ENCODE peak calls at places on chromosome 7, in six cellular contexts. One of them, this sample, is unnamed.

GRCh38 chr7:113367187-113367586 is 248.8 kb upstream of the SMIM30 start:
- DNase-seq in breast epithelium: no peak
- DNase-seq in H7: no peak
- DNase-seq in CD8-positive, alpha-beta memory T cell: no peak
- DNase-seq in brain microvascular endothelial cell: peak; percentile 1
- DNase-seq in GM23248: peak; percentile 16
- DNase-seq in this sample: no peak

GRCh38 chr7:151309306-151309705 is 32.3 kb upstream of the NUB1 start:
- DNase-seq in breast epithelium: no peak
- DNase-seq in H7: no peak
- DNase-seq in CD8-positive, alpha-beta memory T cell: no peak
- DNase-seq in brain microvascular endothelial cell: no peak
- DNase-seq in GM23248: peak; percentile 59
- DNase-seq in this sample: no peak

GRCh38 chr7:20323587-20323986 is 7.1 kb upstream of the ITGB8 start:
- DNase-seq in breast epithelium: no peak
- DNase-seq in H7: no peak
- DNase-seq in CD8-positive, alpha-beta memory T cell: no peak
- DNase-seq in brain microvascular endothelial cell: no peak
- DNase-seq in GM23248: peak; percentile 2
- DNase-seq in this sample: no peak

GRCh38 chr7:39811161-39811614 is 138.9 kb upstream of the CDK13 start:
- DNase-seq in breast epithelium: no peak
- DNase-seq in H7: no peak
- DNase-seq in CD8-positive, alpha-beta memory T cell: no peak
- DNase-seq in brain microvascular endothelial cell: no peak
- DNase-seq in GM23248: peak; percentile 77
- DNase-seq in this sample: no peak

GRCh38 chr7:157854066-157854891 is 517.5 kb downstream of the DNAJB6 start:
- DNase-seq in breast epithelium: no peak
- DNase-seq in H7: no peak
- DNase-seq in CD8-positive, alpha-beta memory T cell: no peak
- DNase-seq in brain microvascular endothelial cell: no peak
- DNase-seq in GM23248: no peak
- DNase-seq in this sample: no peak

GRCh38 chr7:18993933-18994668 is 123.3 kb downstream of the TWIST1 start:
- DNase-seq in breast epithelium: no peak
- DNase-seq in H7: no peak
- DNase-seq in CD8-positive, alpha-beta memory T cell: no peak
- DNase-seq in brain microvascular endothelial cell: peak; percentile 34
- DNase-seq in GM23248: peak; percentile 43
- DNase-seq in this sample: no peak

GRCh38 chr7:133320887-133321286 is 68.0 kb downstream of the EXOC4 start:
- DNase-seq in breast epithelium: no peak
- DNase-seq in H7: no peak
- DNase-seq in CD8-positive, alpha-beta memory T cell: no peak
- DNase-seq in brain microvascular endothelial cell: no peak
- DNase-seq in GM23248: no peak
- DNase-seq in this sample: no peak

GRCh38 chr7:30246392-30246791 is 38.0 kb upstream of the ZNRF2 start:
- DNase-seq in breast epithelium: no peak
- DNase-seq in H7: no peak
- DNase-seq in CD8-positive, alpha-beta memory T cell: no peak
- DNase-seq in brain microvascular endothelial cell: no peak
- DNase-seq in GM23248: no peak
- DNase-seq in this sample: no peak

GRCh38 chr7:78334027-78334825 is 535.7 kb downstream of the PHTF2 start:
- DNase-seq in breast epithelium: no peak
- DNase-seq in H7: no peak
- DNase-seq in CD8-positive, alpha-beta memory T cell: no peak
- DNase-seq in brain microvascular endothelial cell: no peak
- DNase-seq in GM23248: no peak
- DNase-seq in this sample: no peak

GRCh38 chr7:105296491-105296890 is 92.2 kb downstream of the SRPK2 start:
- DNase-seq in breast epithelium: no peak
- DNase-seq in H7: no peak
- DNase-seq in CD8-positive, alpha-beta memory T cell: no peak
- DNase-seq in brain microvascular endothelial cell: no peak
- DNase-seq in GM23248: no peak
- DNase-seq in this sample: no peak

GRCh38 chr7:151735854-151736402 is 141.0 kb downstream of the PRKAG2 start:
- DNase-seq in breast epithelium: no peak
- DNase-seq in H7: peak; percentile 84
- DNase-seq in CD8-positive, alpha-beta memory T cell: no peak
- DNase-seq in brain microvascular endothelial cell: no peak
- DNase-seq in GM23248: no peak
- DNase-seq in this sample: no peak

GRCh38 chr7:77565917-77566316 is 28.8 kb downstream of the PTPN12 start:
- DNase-seq in breast epithelium: no peak
- DNase-seq in H7: no peak
- DNase-seq in CD8-positive, alpha-beta memory T cell: no peak
- DNase-seq in brain microvascular endothelial cell: peak; percentile 14
- DNase-seq in GM23248: peak; percentile 92
- DNase-seq in this sample: no peak

GRCh38 chr7:43108255-43109011 is 4.0 kb upstream of the HECW1 start:
- DNase-seq in breast epithelium: peak; percentile 64
- DNase-seq in H7: peak; percentile 73
- DNase-seq in CD8-positive, alpha-beta memory T cell: no peak
- DNase-seq in brain microvascular endothelial cell: peak; percentile 75
- DNase-seq in GM23248: peak; percentile 77
- DNase-seq in this sample: peak; percentile 75

GRCh38 chr7:137453356-137453755 is 109.8 kb upstream of the PTN start:
- DNase-seq in breast epithelium: no peak
- DNase-seq in H7: no peak
- DNase-seq in CD8-positive, alpha-beta memory T cell: no peak
- DNase-seq in brain microvascular endothelial cell: no peak
- DNase-seq in GM23248: no peak
- DNase-seq in this sample: no peak

GRCh38 chr7:77649950-77650349 is 46.3 kb upstream of the RSBN1L start:
- DNase-seq in breast epithelium: no peak
- DNase-seq in H7: no peak
- DNase-seq in CD8-positive, alpha-beta memory T cell: no peak
- DNase-seq in brain microvascular endothelial cell: peak; percentile 32
- DNase-seq in GM23248: peak; percentile 33
- DNase-seq in this sample: no peak

GRCh38 chr7:129160161-129160911 is 15.8 kb downstream of the TSPAN33 start:
- DNase-seq in breast epithelium: no peak
- DNase-seq in H7: peak; percentile 68
- DNase-seq in CD8-positive, alpha-beta memory T cell: no peak
- DNase-seq in brain microvascular endothelial cell: no peak
- DNase-seq in GM23248: no peak
- DNase-seq in this sample: no peak

GRCh38 chr7:84701524-84702306 is 485.1 kb downstream of the SEMA3D start:
- DNase-seq in breast epithelium: no peak
- DNase-seq in H7: no peak
- DNase-seq in CD8-positive, alpha-beta memory T cell: no peak
- DNase-seq in brain microvascular endothelial cell: peak; percentile 98
- DNase-seq in GM23248: peak; percentile 87
- DNase-seq in this sample: no peak

GRCh38 chr7:18445916-18446520 is 49.5 kb upstream of the HDAC9 start:
- DNase-seq in breast epithelium: no peak
- DNase-seq in H7: no peak
- DNase-seq in CD8-positive, alpha-beta memory T cell: no peak
- DNase-seq in brain microvascular endothelial cell: no peak
- DNase-seq in GM23248: no peak
- DNase-seq in this sample: peak; percentile 19

GRCh38 chr7:5626456-5626855 is 155.0 kb downstream of the RNF216 start:
- DNase-seq in breast epithelium: no peak
- DNase-seq in H7: peak; percentile 49
- DNase-seq in CD8-positive, alpha-beta memory T cell: no peak
- DNase-seq in brain microvascular endothelial cell: no peak
- DNase-seq in GM23248: no peak
- DNase-seq in this sample: no peak

GRCh38 chr7:51301806-51302205 is 14.8 kb downstream of the COBL start:
- DNase-seq in breast epithelium: no peak
- DNase-seq in H7: no peak
- DNase-seq in CD8-positive, alpha-beta memory T cell: no peak
- DNase-seq in brain microvascular endothelial cell: no peak
- DNase-seq in GM23248: no peak
- DNase-seq in this sample: no peak

GRCh38 chr7:15684036-15684815 is 2.3 kb downstream of the MEOX2 start:
- DNase-seq in breast epithelium: no peak
- DNase-seq in H7: no peak
- DNase-seq in CD8-positive, alpha-beta memory T cell: no peak
- DNase-seq in brain microvascular endothelial cell: no peak
- DNase-seq in GM23248: peak; percentile 0
- DNase-seq in this sample: no peak

GRCh38 chr7:15686209-15686956 is at the start of gene MEOX2:
- DNase-seq in breast epithelium: no peak
- DNase-seq in H7: peak; percentile 46
- DNase-seq in CD8-positive, alpha-beta memory T cell: no peak
- DNase-seq in brain microvascular endothelial cell: peak; percentile 29
- DNase-seq in GM23248: peak; percentile 66
- DNase-seq in this sample: no peak

GRCh38 chr7:15684834-15685233 is 1.6 kb downstream of the MEOX2 start:
- DNase-seq in breast epithelium: no peak
- DNase-seq in H7: peak; percentile 16
- DNase-seq in CD8-positive, alpha-beta memory T cell: no peak
- DNase-seq in brain microvascular endothelial cell: no peak
- DNase-seq in GM23248: peak; percentile 3
- DNase-seq in this sample: no peak

GRCh38 chr7:15686957-15687644 is 618 bp upstream of the MEOX2 start:
- DNase-seq in breast epithelium: no peak
- DNase-seq in H7: peak; percentile 16
- DNase-seq in CD8-positive, alpha-beta memory T cell: no peak
- DNase-seq in brain microvascular endothelial cell: no peak
- DNase-seq in GM23248: peak; percentile 4
- DNase-seq in this sample: no peak

DNA sequence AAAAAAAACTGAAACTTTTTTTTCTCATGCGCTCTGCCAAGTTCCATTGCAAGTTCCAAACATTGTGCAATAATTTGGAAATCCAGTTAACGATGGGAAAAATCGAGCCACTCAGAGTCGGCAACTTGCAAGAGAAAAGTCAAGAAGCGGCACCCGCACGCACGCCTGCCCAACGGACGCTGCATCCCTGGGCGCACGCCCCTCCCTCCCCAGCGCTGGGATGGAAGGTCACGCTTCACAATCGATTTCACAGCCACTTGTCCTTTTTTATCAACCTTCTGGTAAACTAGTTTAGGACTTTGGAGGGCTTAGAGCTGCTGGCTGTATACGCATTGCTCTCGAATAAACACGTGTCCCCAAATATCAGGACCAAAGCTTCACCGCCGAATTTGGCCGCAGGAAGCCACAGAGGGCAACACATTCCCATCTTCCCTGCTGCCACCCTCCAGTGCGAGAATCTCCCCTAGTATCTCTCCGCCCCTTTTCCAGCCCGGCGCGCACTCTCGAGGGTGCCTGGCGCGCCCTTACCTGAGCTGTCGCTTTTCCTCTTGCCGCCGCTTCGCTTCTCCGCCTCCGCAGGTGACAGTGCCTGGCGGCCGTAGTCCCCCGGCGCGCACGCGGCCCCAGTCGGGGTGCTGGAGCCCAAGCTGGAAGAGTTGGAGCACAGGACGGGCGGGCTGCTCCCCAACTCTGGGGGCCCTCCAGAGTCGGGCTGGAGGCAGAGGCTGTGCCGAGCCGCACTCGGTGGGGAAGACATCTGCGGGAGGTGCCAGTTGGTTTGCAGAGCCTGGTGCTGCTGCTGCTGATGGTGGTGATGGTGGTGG is 913 bp downstream of the MEOX2 start:
- DNase-seq in breast epithelium: no peak
- DNase-seq in H7: peak; percentile 59
- DNase-seq in CD8-positive, alpha-beta memory T cell: no peak
- DNase-seq in brain microvascular endothelial cell: no peak
- DNase-seq in GM23248: peak; percentile 76
- DNase-seq in this sample: no peak
- H3K4me3 ChIP-seq in breast epithelium: peak overlapping the region; percentile 60
- H3K4me3 ChIP-seq in H7: peak overlapping the region; percentile 29
- H3K4me3 ChIP-seq in CD8-positive, alpha-beta memory T cell: no peak overlapping the region
- H3K4me3 ChIP-seq in brain microvascular endothelial cell: peak overlapping the region; percentile 51
- H3K4me3 ChIP-seq in GM23248: peak overlapping the region; percentile 47
- H3K4me3 ChIP-seq in this sample: peak overlapping the region; percentile 48

GRCh38 chr7:2555121-2556052 is at the start of gene BRAT1:
- DNase-seq in breast epithelium: peak; percentile 99
- DNase-seq in H7: peak; percentile 99
- DNase-seq in CD8-positive, alpha-beta memory T cell: peak; percentile 90
- DNase-seq in brain microvascular endothelial cell: peak; percentile 93
- DNase-seq in GM23248: peak; percentile 98
- DNase-seq in this sample: peak; percentile 96
- H3K4me3 ChIP-seq in breast epithelium: peak within 1 kb of the TSS; percentile 81
- H3K4me3 ChIP-seq in H7: peak within 1 kb of the TSS; percentile 75
- H3K4me3 ChIP-seq in CD8-positive, alpha-beta memory T cell: peak within 1 kb of the TSS; percentile 78
- H3K4me3 ChIP-seq in brain microvascular endothelial cell: peak within 1 kb of the TSS; percentile 72
- H3K4me3 ChIP-seq in GM23248: peak within 1 kb of the TSS; percentile 84
- H3K4me3 ChIP-seq in this sample: peak within 1 kb of the TSS; percentile 77

DNA sequence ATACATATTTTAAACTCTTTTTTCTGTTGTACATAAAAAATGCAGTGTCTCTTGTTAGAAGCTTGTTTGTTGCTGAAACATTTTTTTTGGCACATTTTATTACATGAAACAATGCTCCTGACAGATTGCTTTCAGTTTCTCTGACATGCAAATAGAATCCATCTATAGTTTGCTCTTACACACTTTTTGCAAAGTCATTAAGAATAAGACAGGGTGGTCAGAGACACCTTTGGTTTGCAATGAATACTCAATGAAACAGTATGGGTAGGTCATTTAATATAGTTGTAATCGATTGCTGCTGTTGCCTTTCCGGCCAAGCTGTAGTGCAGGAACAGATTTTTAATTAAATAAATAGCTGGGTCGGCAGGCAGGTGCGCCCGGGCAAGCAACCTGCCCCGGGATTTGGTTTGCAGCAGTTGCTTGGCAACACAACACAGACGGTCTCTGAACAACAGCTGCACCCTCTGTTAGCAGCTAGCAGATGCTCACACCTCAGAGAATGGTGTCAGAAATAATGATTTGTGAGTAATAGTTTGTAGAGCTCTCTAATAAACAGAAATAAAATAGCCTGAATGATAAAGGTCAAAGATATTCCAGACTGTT is 115.7 kb upstream of the CACNA2D1 start:
- DNase-seq in breast epithelium: no peak
- DNase-seq in H7: peak; percentile 67
- DNase-seq in CD8-positive, alpha-beta memory T cell: no peak
- DNase-seq in brain microvascular endothelial cell: no peak
- DNase-seq in GM23248: no peak
- DNase-seq in this sample: no peak
- H3K4me3 ChIP-seq in breast epithelium: no peak overlapping the region
- H3K4me3 ChIP-seq in H7: no peak overlapping the region
- H3K4me3 ChIP-seq in CD8-positive, alpha-beta memory T cell: no peak overlapping the region
- H3K4me3 ChIP-seq in brain microvascular endothelial cell: no peak overlapping the region
- H3K4me3 ChIP-seq in GM23248: no peak overlapping the region
- H3K4me3 ChIP-seq in this sample: peak overlapping the region; percentile 33

DNA sequence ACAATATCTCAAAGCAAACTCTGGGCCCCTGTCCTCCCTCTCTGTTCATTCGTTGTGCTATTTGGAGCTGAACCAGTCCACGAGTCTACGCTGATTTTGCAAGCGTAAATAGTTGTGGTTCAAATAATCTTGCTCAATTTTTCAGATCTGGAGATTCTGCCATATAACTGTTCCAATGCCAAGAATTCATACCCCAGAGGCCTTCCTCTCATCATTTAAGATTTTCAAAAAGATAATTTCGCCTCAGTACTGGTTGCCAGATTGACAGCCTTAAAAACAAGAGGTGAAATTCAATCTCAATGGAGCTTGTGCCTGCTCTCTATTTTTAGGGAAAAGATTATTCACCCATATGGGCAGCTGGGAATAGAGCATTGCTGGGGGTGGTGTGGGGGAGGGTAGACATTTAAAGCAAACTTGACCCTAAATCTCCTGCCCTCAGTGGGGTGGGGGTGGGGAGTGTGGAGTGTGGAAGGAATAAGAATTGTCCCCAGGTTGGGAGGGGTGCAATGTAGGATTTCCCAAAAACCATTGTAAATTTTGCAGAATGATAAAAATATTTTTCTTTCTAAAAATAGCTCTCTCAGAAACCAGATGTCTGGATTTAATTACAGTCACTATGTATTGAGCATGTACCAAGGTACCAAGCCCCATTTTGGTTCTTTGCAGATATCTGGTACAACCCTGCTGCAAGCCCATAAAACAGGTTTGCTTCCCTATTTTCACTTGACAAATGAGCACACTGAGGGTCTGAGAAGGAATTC is 104.7 kb upstream of the EEPD1 start:
- DNase-seq in breast epithelium: no peak
- DNase-seq in H7: no peak
- DNase-seq in CD8-positive, alpha-beta memory T cell: no peak
- DNase-seq in brain microvascular endothelial cell: peak; percentile 83
- DNase-seq in GM23248: peak; percentile 89
- DNase-seq in this sample: no peak
- H3K4me3 ChIP-seq in breast epithelium: no peak overlapping the region
- H3K4me3 ChIP-seq in H7: no peak overlapping the region
- H3K4me3 ChIP-seq in CD8-positive, alpha-beta memory T cell: no peak overlapping the region
- H3K4me3 ChIP-seq in brain microvascular endothelial cell: no peak overlapping the region
- H3K4me3 ChIP-seq in GM23248: peak overlapping the region; percentile 17
- H3K4me3 ChIP-seq in this sample: no peak overlapping the region